ENCODE peak calls at places on chromosomes 12 and 14, in six cellular contexts. X, J, I, M, C and E are unnamed samples.

GRCh38 chr14:105192866-105193731 is 12.0 kb upstream of the NUDT14 start:
- DNase-seq in X (peak; percentile 23), J (no peak), I (no peak), M (no peak), C (peak; percentile 58), E (no peak)

GRCh38 chr14:89681086-89682018 is 264.3 kb upstream of the FOXN3 start:
- DNase-seq in X (no peak), J (no peak), I (no peak), M (no peak), C (no peak), E (no peak)

GRCh38 chr14:104750658-104751057 is 2.3 kb upstream of the SIVA1 start:
- DNase-seq in X (no peak), J (no peak), I (no peak), M (no peak), C (no peak), E (no peak)

GRCh38 chr12:24201258-24201970 is 251.9 kb upstream of the SOX5 start:
- DNase-seq in X (no peak), J (no peak), I (no peak), M (no peak), C (no peak), E (no peak)

GRCh38 chr14:80428171-80428570 is 216.9 kb upstream of the DIO2 start:
- DNase-seq in X (no peak), J (no peak), I (no peak), M (no peak), C (no peak), E (no peak)

GRCh38 chr12:4059891-4060290 is 186.7 kb upstream of the PARP11 start:
- DNase-seq in X (no peak), J (no peak), I (peak; percentile 26), M (no peak), C (no peak), E (no peak)

GRCh38 chr14:52312872-52313492 is 1.1 kb upstream of the PTGER2 start:
- DNase-seq in X (peak; percentile 91), J (no peak), I (peak; percentile 87), M (no peak), C (no peak), E (no peak)

GRCh38 chr14:64187331-64187730 is 106.8 kb downstream of the ESR2 start:
- DNase-seq in X (peak; percentile 41), J (no peak), I (no peak), M (no peak), C (no peak), E (no peak)

GRCh38 chr12:120832712-120833111 is 71.4 kb downstream of the SPPL3 start:
- DNase-seq in X (no peak), J (no peak), I (no peak), M (no peak), C (no peak), E (no peak)
- TF ChIP-seq CTCF in X (no peak), J (no peak), I (no peak), M (no peak), C (no peak), E (no peak)

GRCh38 chr14:50110323-50111037 is 5.9 kb downstream of the VCPKMT start:
- DNase-seq in X (no peak), J (no peak), I (no peak), M (no peak), C (no peak), E (no peak)

GRCh38 chr14:50106178-50106577 is 10.2 kb downstream of the VCPKMT start:
- DNase-seq in X (no peak), J (no peak), I (no peak), M (no peak), C (no peak), E (no peak)

GRCh38 chr14:50107850-50108249 is 8.5 kb downstream of the VCPKMT start:
- DNase-seq in X (no peak), J (no peak), I (no peak), M (no peak), C (no peak), E (no peak)

GRCh38 chr14:50113381-50113811 is 3.0 kb downstream of the VCPKMT start:
- DNase-seq in X (no peak), J (no peak), I (no peak), M (no peak), C (no peak), E (no peak)

DNA sequence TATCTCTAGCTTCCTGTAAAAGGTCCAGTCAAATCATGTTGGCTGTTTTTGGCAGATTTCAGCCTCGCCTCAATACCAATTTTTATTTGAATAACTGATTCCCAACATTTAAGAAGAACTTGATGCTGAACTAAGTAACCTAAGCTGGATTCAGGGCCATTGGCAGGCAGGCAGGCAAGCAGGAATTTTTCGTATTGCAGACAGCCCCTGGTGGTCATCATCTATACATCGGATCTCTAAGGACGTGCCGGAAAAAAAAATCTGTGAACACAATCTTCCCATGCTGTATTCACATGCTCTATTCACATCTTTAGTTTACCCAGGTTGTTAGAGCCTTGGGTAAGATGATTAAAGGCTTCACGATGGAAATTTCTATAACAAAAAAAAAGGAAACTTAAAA is 7.0 kb downstream of the VCPKMT start:
- DNase-seq in X (peak; percentile 22), J (no peak), I (no peak), M (no peak), C (no peak), E (no peak)
- TF ChIP-seq CTCF in X (peak; percentile 43), J (no peak), I (no peak), M (peak; percentile 48), C (no peak), E (no peak)

GRCh38 chr12:118136559-118137003 is 657 bp downstream of the PEBP1 start:
- DNase-seq in X (peak; percentile 52), J (peak; percentile 34), I (no peak), M (peak; percentile 9), C (peak; percentile 59), E (peak; percentile 40)

GRCh38 chr12:118140825-118141224 is 4.9 kb downstream of the PEBP1 start:
- DNase-seq in X (no peak), J (no peak), I (no peak), M (no peak), C (no peak), E (no peak)

GRCh38 chr12:118137148-118137678 is 1.3 kb downstream of the PEBP1 start:
- DNase-seq in X (no peak), J (no peak), I (no peak), M (no peak), C (no peak), E (no peak)

DNA sequence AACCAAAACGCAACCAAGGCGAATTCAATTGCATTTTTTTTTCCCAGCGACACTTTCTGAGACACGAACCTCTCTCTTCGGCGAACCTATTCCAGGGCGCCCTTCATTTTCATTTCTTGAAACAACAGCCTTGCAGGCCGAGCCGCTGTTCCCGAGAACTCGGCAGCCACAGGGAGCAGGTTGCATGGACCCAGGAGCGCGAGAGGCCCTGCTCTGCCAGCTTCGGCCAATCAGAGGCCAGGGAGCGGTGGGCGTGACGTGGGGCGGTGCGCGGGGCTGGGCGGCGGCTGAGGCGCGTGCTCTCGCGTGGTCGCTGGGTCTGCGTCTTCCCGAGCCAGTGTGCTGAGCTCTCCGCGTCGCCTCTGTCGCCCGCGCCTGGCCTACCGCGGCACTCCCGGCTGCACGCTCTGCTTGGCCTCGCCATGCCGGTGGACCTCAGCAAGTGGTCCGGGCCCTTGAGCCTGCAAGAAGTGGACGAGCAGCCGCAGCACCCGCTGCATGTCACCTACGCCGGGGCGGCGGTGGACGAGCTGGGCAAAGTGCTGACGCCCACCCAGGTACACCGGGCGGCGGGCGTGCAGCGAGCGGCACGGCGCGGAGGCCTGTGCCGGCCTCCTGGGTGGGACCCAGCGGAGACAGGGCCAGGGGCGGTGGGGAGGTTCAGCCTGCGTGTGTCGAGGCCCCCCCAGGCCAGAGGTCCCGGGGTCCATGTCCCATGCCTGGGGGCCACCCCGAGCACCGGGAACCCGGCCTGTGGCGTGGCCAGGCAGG is at the start of gene PEBP1:
- DNase-seq in X (peak; percentile 93), J (peak; percentile 87), I (peak; percentile 98), M (peak; percentile 85), C (peak; percentile 96), E (peak; percentile 91)
- TF ChIP-seq CTCF in X (no peak), J (no peak), I (no peak), M (no peak), C (no peak), E (no peak)

GRCh38 chr12:131176266-131176665 is 222.6 kb downstream of the ADGRD1 start:
- DNase-seq in X (no peak), J (no peak), I (peak; percentile 87), M (no peak), C (no peak), E (no peak)

GRCh38 chr12:131177599-131177998 is 223.9 kb downstream of the ADGRD1 start:
- DNase-seq in X (no peak), J (no peak), I (peak; percentile 53), M (no peak), C (no peak), E (no peak)

GRCh38 chr12:131171029-131171428 is 217.3 kb downstream of the ADGRD1 start:
- DNase-seq in X (no peak), J (no peak), I (no peak), M (no peak), C (no peak), E (no peak)

GRCh38 chr12:131174901-131175300 is 221.2 kb downstream of the ADGRD1 start:
- DNase-seq in X (no peak), J (no peak), I (no peak), M (no peak), C (no peak), E (no peak)

GRCh38 chr12:131176926-131177325 is 223.2 kb downstream of the ADGRD1 start:
- DNase-seq in X (no peak), J (no peak), I (peak; percentile 66), M (no peak), C (no peak), E (no peak)
- TF ChIP-seq CTCF in X (no peak), J (no peak), I (no peak), M (no peak), C (no peak), E (no peak)

GRCh38 chr14:99753225-99754140 is 39.7 kb upstream of the EML1 start:
- DNase-seq in X (no peak), J (peak; percentile 38), I (no peak), M (no peak), C (no peak), E (no peak)
- TF ChIP-seq CTCF in X (no peak), J (no peak), I (no peak), M (no peak), C (no peak), E (no peak)